ENCODE peak calls at places on chromosomes 13 and 19, in ten cellular contexts. One of them, this sample, is unnamed.
A peak's percentile ranks its signal among the peaks of the same experiment; 100 is the strongest.

GRCh38 chr13:40665061-40665753 is 1.2 kb downstream of the FOXO1 start:
- DNase-seq in RWPE1: peak; percentile 24
- DNase-seq in dorsolateral prefrontal cortex: no peak
- DNase-seq in left ventricle myocardium inferior: peak; percentile 54
- DNase-seq in A549: peak; percentile 42
- DNase-seq in MM.1S: peak; percentile 14
- DNase-seq in WERI-Rb-1: peak; percentile 21
- DNase-seq in upper lobe of left lung: peak; percentile 40
- DNase-seq in IMR-90: no peak
- DNase-seq in breast epithelium: no peak
- DNase-seq in this sample: no peak

GRCh38 chr13:77696006-77696862 is 1.3 kb upstream of the SLAIN1 start:
- DNase-seq in MM.1S: peak; percentile 14
- DNase-seq in RWPE1: no peak
- DNase-seq in left ventricle myocardium inferior: no peak
- DNase-seq in WERI-Rb-1: no peak
- DNase-seq in upper lobe of left lung: no peak
- DNase-seq in IMR-90: no peak
- DNase-seq in dorsolateral prefrontal cortex: no peak
- DNase-seq in A549: no peak
- DNase-seq in breast epithelium: no peak
- DNase-seq in this sample: no peak

GRCh38 chr19:28710278-28710677 is 502.7 kb downstream of the UQCRFS1 start:
- DNase-seq in MM.1S: peak; percentile 79
- DNase-seq in left ventricle myocardium inferior: no peak
- DNase-seq in upper lobe of left lung: no peak
- DNase-seq in dorsolateral prefrontal cortex: no peak
- DNase-seq in RWPE1: peak; percentile 26
- DNase-seq in breast epithelium: no peak
- DNase-seq in A549: peak; percentile 79
- DNase-seq in IMR-90: peak; percentile 67
- DNase-seq in WERI-Rb-1: no peak
- DNase-seq in this sample: peak; percentile 14

GRCh38 chr19:12646551-12646950 is 20.0 kb downstream of the MAN2B1 start:
- DNase-seq in MM.1S: no peak
- DNase-seq in dorsolateral prefrontal cortex: no peak
- DNase-seq in left ventricle myocardium inferior: no peak
- DNase-seq in A549: no peak
- DNase-seq in IMR-90: no peak
- DNase-seq in WERI-Rb-1: no peak
- DNase-seq in upper lobe of left lung: no peak
- DNase-seq in RWPE1: no peak
- DNase-seq in breast epithelium: no peak
- DNase-seq in this sample: no peak

GRCh38 chr19:31957711-31958110 is 387.7 kb upstream of the ZNF507 start:
- DNase-seq in breast epithelium: no peak
- DNase-seq in dorsolateral prefrontal cortex: no peak
- DNase-seq in left ventricle myocardium inferior: no peak
- DNase-seq in IMR-90: no peak
- DNase-seq in RWPE1: no peak
- DNase-seq in A549: no peak
- DNase-seq in upper lobe of left lung: no peak
- DNase-seq in WERI-Rb-1: no peak
- DNase-seq in MM.1S: no peak
- DNase-seq in this sample: no peak

GRCh38 chr13:43473437-43473836 is 313.3 kb downstream of the ENOX1 start:
- DNase-seq in WERI-Rb-1: no peak
- DNase-seq in RWPE1: no peak
- DNase-seq in breast epithelium: no peak
- DNase-seq in A549: no peak
- DNase-seq in left ventricle myocardium inferior: no peak
- DNase-seq in upper lobe of left lung: no peak
- DNase-seq in dorsolateral prefrontal cortex: no peak
- DNase-seq in IMR-90: no peak
- DNase-seq in MM.1S: no peak
- DNase-seq in this sample: no peak

GRCh38 chr19:35379992-35380391 is 9.1 kb downstream of the GPR42 start:
- DNase-seq in IMR-90: no peak
- DNase-seq in dorsolateral prefrontal cortex: no peak
- DNase-seq in WERI-Rb-1: no peak
- DNase-seq in MM.1S: no peak
- DNase-seq in RWPE1: no peak
- DNase-seq in A549: no peak
- DNase-seq in left ventricle myocardium inferior: no peak
- DNase-seq in breast epithelium: no peak
- DNase-seq in upper lobe of left lung: no peak
- DNase-seq in this sample: no peak

GRCh38 chr13:47146136-47146535 is 249.3 kb upstream of the HTR2A start:
- DNase-seq in MM.1S: no peak
- DNase-seq in IMR-90: peak; percentile 89
- DNase-seq in dorsolateral prefrontal cortex: no peak
- DNase-seq in left ventricle myocardium inferior: no peak
- DNase-seq in breast epithelium: no peak
- DNase-seq in upper lobe of left lung: no peak
- DNase-seq in RWPE1: no peak
- DNase-seq in WERI-Rb-1: no peak
- DNase-seq in A549: no peak
- DNase-seq in this sample: no peak

GRCh38 chr13:27969073-27969865 is at the start of gene CDX2:
- DNase-seq in breast epithelium: no peak
- DNase-seq in left ventricle myocardium inferior: no peak
- DNase-seq in WERI-Rb-1: no peak
- DNase-seq in upper lobe of left lung: no peak
- DNase-seq in IMR-90: no peak
- DNase-seq in MM.1S: no peak
- DNase-seq in A549: peak; percentile 16
- DNase-seq in dorsolateral prefrontal cortex: no peak
- DNase-seq in RWPE1: no peak
- DNase-seq in this sample: no peak

GRCh38 chr19:21474671-21475181 is 30.7 kb upstream of the ZNF429 start:
- DNase-seq in upper lobe of left lung: peak; percentile 85
- DNase-seq in A549: no peak
- DNase-seq in RWPE1: peak; percentile 82
- DNase-seq in IMR-90: peak; percentile 31
- DNase-seq in dorsolateral prefrontal cortex: peak; percentile 82
- DNase-seq in MM.1S: no peak
- DNase-seq in breast epithelium: peak; percentile 87
- DNase-seq in WERI-Rb-1: no peak
- DNase-seq in left ventricle myocardium inferior: peak; percentile 82
- DNase-seq in this sample: no peak

GRCh38 chr19:15357906-15358305 is 21.7 kb downstream of the AKAP8 start:
- DNase-seq in A549: no peak
- DNase-seq in breast epithelium: no peak
- DNase-seq in WERI-Rb-1: no peak
- DNase-seq in left ventricle myocardium inferior: no peak
- DNase-seq in dorsolateral prefrontal cortex: no peak
- DNase-seq in MM.1S: no peak
- DNase-seq in RWPE1: no peak
- DNase-seq in upper lobe of left lung: no peak
- DNase-seq in IMR-90: no peak
- DNase-seq in this sample: no peak

GRCh38 chr13:41611385-41611784 is 154.0 kb downstream of the RGCC start:
- DNase-seq in RWPE1: no peak
- DNase-seq in MM.1S: no peak
- DNase-seq in IMR-90: no peak
- DNase-seq in upper lobe of left lung: no peak
- DNase-seq in breast epithelium: no peak
- DNase-seq in left ventricle myocardium inferior: no peak
- DNase-seq in WERI-Rb-1: no peak
- DNase-seq in A549: no peak
- DNase-seq in dorsolateral prefrontal cortex: peak; percentile 60
- DNase-seq in this sample: no peak

GRCh38 chr19:4556574-4557185 is 2.8 kb downstream of the SEMA6B start:
- DNase-seq in MM.1S: no peak
- DNase-seq in RWPE1: peak; percentile 96
- DNase-seq in WERI-Rb-1: peak; percentile 52
- DNase-seq in IMR-90: no peak
- DNase-seq in A549: peak; percentile 82
- DNase-seq in breast epithelium: no peak
- DNase-seq in left ventricle myocardium inferior: no peak
- DNase-seq in upper lobe of left lung: no peak
- DNase-seq in dorsolateral prefrontal cortex: no peak
- DNase-seq in this sample: no peak

GRCh38 chr13:90068658-90069057 is 1278.8 kb upstream of the MIR17HG start:
- DNase-seq in breast epithelium: no peak
- DNase-seq in left ventricle myocardium inferior: no peak
- DNase-seq in WERI-Rb-1: no peak
- DNase-seq in MM.1S: peak; percentile 47
- DNase-seq in dorsolateral prefrontal cortex: no peak
- DNase-seq in IMR-90: no peak
- DNase-seq in RWPE1: no peak
- DNase-seq in A549: no peak
- DNase-seq in upper lobe of left lung: no peak
- DNase-seq in this sample: no peak

GRCh38 chr19:48645652-48646191 is at the start of gene CA11:
- DNase-seq in RWPE1: no peak
- DNase-seq in upper lobe of left lung: no peak
- DNase-seq in MM.1S: no peak
- DNase-seq in WERI-Rb-1: peak; percentile 42
- DNase-seq in A549: peak; percentile 68
- DNase-seq in breast epithelium: no peak
- DNase-seq in left ventricle myocardium inferior: no peak
- DNase-seq in dorsolateral prefrontal cortex: no peak
- DNase-seq in IMR-90: no peak
- DNase-seq in this sample: no peak

GRCh38 chr19:48641850-48642249 is 4.1 kb downstream of the CA11 start:
- DNase-seq in breast epithelium: no peak
- DNase-seq in RWPE1: no peak
- DNase-seq in IMR-90: no peak
- DNase-seq in upper lobe of left lung: no peak
- DNase-seq in left ventricle myocardium inferior: no peak
- DNase-seq in WERI-Rb-1: no peak
- DNase-seq in dorsolateral prefrontal cortex: no peak
- DNase-seq in A549: no peak
- DNase-seq in MM.1S: no peak
- DNase-seq in this sample: no peak

GRCh38 chr19:48644839-48645651 is 942 bp downstream of the CA11 start:
- DNase-seq in dorsolateral prefrontal cortex: peak; percentile 85
- DNase-seq in WERI-Rb-1: peak; percentile 83
- DNase-seq in upper lobe of left lung: peak; percentile 84
- DNase-seq in left ventricle myocardium inferior: peak; percentile 72
- DNase-seq in MM.1S: peak; percentile 66
- DNase-seq in RWPE1: peak; percentile 50
- DNase-seq in A549: peak; percentile 88
- DNase-seq in breast epithelium: no peak
- DNase-seq in IMR-90: peak; percentile 65
- DNase-seq in this sample: no peak

GRCh38 chr19:48644355-48644754 is 1.6 kb downstream of the CA11 start:
- DNase-seq in WERI-Rb-1: no peak
- DNase-seq in A549: no peak
- DNase-seq in dorsolateral prefrontal cortex: no peak
- DNase-seq in IMR-90: no peak
- DNase-seq in MM.1S: no peak
- DNase-seq in upper lobe of left lung: no peak
- DNase-seq in left ventricle myocardium inferior: no peak
- DNase-seq in RWPE1: no peak
- DNase-seq in breast epithelium: no peak
- DNase-seq in this sample: no peak

DNA sequence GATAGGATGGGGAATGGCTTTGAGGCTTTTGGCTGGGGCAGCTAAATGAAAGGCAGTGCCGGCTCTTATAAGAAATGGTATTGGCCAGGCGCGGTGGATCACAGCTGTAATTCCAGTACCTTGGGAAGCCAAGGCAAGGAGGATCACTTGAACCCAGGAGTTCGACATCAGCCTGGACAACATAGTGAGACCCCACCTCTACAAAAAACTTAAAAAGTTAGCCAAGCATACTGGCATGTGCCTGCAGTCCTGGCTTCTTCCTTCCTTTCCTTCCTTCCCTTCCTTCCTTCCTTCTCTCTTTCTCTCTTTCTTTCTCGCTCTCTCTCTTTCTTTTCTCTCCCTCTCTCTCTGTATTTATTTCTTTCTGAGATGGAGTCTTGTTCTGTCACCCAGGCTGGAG is 3.1 kb downstream of the CA11 start:
- DNase-seq in upper lobe of left lung: no peak
- DNase-seq in IMR-90: no peak
- DNase-seq in breast epithelium: no peak
- DNase-seq in A549: no peak
- DNase-seq in WERI-Rb-1: no peak
- DNase-seq in left ventricle myocardium inferior: no peak
- DNase-seq in MM.1S: no peak
- DNase-seq in dorsolateral prefrontal cortex: no peak
- DNase-seq in RWPE1: no peak
- DNase-seq in this sample: no peak
- H3K27ac ChIP-seq in upper lobe of left lung: no peak overlapping the region
- H3K27ac ChIP-seq in IMR-90: no peak overlapping the region
- H3K27ac ChIP-seq in breast epithelium: no peak overlapping the region
- H3K27ac ChIP-seq in A549: no peak overlapping the region
- H3K27ac ChIP-seq in WERI-Rb-1: no peak overlapping the region
- H3K27ac ChIP-seq in left ventricle myocardium inferior: no peak overlapping the region
- H3K27ac ChIP-seq in MM.1S: no peak overlapping the region
- H3K27ac ChIP-seq in dorsolateral prefrontal cortex: no peak overlapping the region
- H3K27ac ChIP-seq in RWPE1: no peak overlapping the region
- H3K27ac ChIP-seq in this sample: no peak overlapping the region

GRCh38 chr13:50400930-50401553 is 385.8 kb downstream of the KCNRG start:
- DNase-seq in A549: no peak
- DNase-seq in IMR-90: peak; percentile 92
- DNase-seq in MM.1S: no peak
- DNase-seq in breast epithelium: no peak
- DNase-seq in WERI-Rb-1: peak; percentile 20
- DNase-seq in dorsolateral prefrontal cortex: peak; percentile 56
- DNase-seq in RWPE1: peak; percentile 48
- DNase-seq in left ventricle myocardium inferior: no peak
- DNase-seq in upper lobe of left lung: no peak
- DNase-seq in this sample: peak; percentile 72
- H3K27ac ChIP-seq in A549: no peak overlapping the region
- H3K27ac ChIP-seq in IMR-90: peak overlapping the region; percentile 64
- H3K27ac ChIP-seq in MM.1S: no peak overlapping the region
- H3K27ac ChIP-seq in breast epithelium: no peak overlapping the region
- H3K27ac ChIP-seq in WERI-Rb-1: peak overlapping the region; percentile 20
- H3K27ac ChIP-seq in dorsolateral prefrontal cortex: peak overlapping the region; percentile 89
- H3K27ac ChIP-seq in RWPE1: peak overlapping the region; percentile 66
- H3K27ac ChIP-seq in left ventricle myocardium inferior: peak overlapping the region; percentile 70
- H3K27ac ChIP-seq in upper lobe of left lung: no peak overlapping the region
- H3K27ac ChIP-seq in this sample: peak overlapping the region; percentile 13

GRCh38 chr13:102280366-102280765 is 121.5 kb downstream of the FGF14 start:
- DNase-seq in RWPE1: no peak
- DNase-seq in IMR-90: no peak
- DNase-seq in WERI-Rb-1: no peak
- DNase-seq in breast epithelium: no peak
- DNase-seq in A549: no peak
- DNase-seq in MM.1S: no peak
- DNase-seq in left ventricle myocardium inferior: no peak
- DNase-seq in upper lobe of left lung: no peak
- DNase-seq in dorsolateral prefrontal cortex: no peak
- DNase-seq in this sample: no peak
- H3K27ac ChIP-seq in RWPE1: no peak overlapping the region
- H3K27ac ChIP-seq in IMR-90: no peak overlapping the region
- H3K27ac ChIP-seq in WERI-Rb-1: no peak overlapping the region
- H3K27ac ChIP-seq in breast epithelium: no peak overlapping the region
- H3K27ac ChIP-seq in A549: no peak overlapping the region
- H3K27ac ChIP-seq in MM.1S: no peak overlapping the region
- H3K27ac ChIP-seq in left ventricle myocardium inferior: no peak overlapping the region
- H3K27ac ChIP-seq in upper lobe of left lung: no peak overlapping the region
- H3K27ac ChIP-seq in dorsolateral prefrontal cortex: no peak overlapping the region
- H3K27ac ChIP-seq in this sample: no peak overlapping the region

DNA sequence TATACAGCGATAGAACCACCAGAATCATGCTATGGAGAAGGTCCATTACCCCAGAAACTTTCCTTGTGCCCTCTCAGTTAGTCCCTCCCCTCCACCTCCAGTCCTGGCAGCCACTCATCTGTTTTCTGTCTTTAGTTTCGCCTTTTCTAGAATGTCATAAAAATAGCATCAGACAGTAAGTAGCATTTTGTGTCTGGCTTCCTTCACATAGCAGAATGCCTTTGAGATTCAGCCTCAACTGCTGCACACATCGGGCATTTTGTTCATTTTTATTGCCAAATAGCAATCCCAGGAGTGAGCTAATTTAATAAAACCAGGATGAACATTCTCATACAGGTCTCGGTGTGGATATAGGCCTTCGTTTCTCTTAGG is 110.4 kb downstream of the COL4A2 start:
- DNase-seq in RWPE1: no peak
- DNase-seq in dorsolateral prefrontal cortex: no peak
- DNase-seq in breast epithelium: no peak
- DNase-seq in MM.1S: peak; percentile 26
- DNase-seq in upper lobe of left lung: no peak
- DNase-seq in A549: no peak
- DNase-seq in left ventricle myocardium inferior: no peak
- DNase-seq in WERI-Rb-1: no peak
- DNase-seq in IMR-90: no peak
- DNase-seq in this sample: no peak
- H3K27ac ChIP-seq in RWPE1: no peak overlapping the region
- H3K27ac ChIP-seq in dorsolateral prefrontal cortex: peak overlapping the region; percentile 80
- H3K27ac ChIP-seq in breast epithelium: peak overlapping the region; percentile 53
- H3K27ac ChIP-seq in MM.1S: no peak overlapping the region
- H3K27ac ChIP-seq in upper lobe of left lung: peak overlapping the region; percentile 64
- H3K27ac ChIP-seq in A549: no peak overlapping the region
- H3K27ac ChIP-seq in left ventricle myocardium inferior: peak overlapping the region; percentile 88
- H3K27ac ChIP-seq in WERI-Rb-1: no peak overlapping the region
- H3K27ac ChIP-seq in IMR-90: no peak overlapping the region
- H3K27ac ChIP-seq in this sample: no peak overlapping the region